ENCODE peak calls at places on chromosomes 3 and 15, in four cellular contexts. X is NCI-H510A, J is fibroblast of gingiva, E is globus pallidus. I is an unnamed sample.
A peak's percentile ranks its signal among the peaks of the same experiment; 100 is the strongest.

GRCh38 chr3:120554727-120555660 is 41.1 kb upstream of the NDUFB4 start:
- DNase-seq in X (no peak), J (no peak), E (no peak), I (no peak)

GRCh38 chr15:101250331-101250730 is 1.5 kb downstream of the CHSY1 start:
- DNase-seq in X (no peak), J (peak; percentile 95), E (no peak), I (no peak)

GRCh38 chr3:15097889-15098288 is 1.1 kb downstream of the RBSN start:
- DNase-seq in X (no peak), J (no peak), E (no peak), I (no peak)

GRCh38 chr15:76905855-76906254 is 715 bp upstream of the SCAPER start:
- DNase-seq in X (no peak), J (no peak), E (no peak), I (no peak)

GRCh38 chr15:65409284-65409631 is 13.5 kb downstream of the IGDCC4 start:
- DNase-seq in X (no peak), J (peak; percentile 95), E (no peak), I (no peak)

GRCh38 chr15:39453500-39454073 is 127.3 kb upstream of the THBS1 start:
- DNase-seq in X (no peak), J (peak; percentile 59), E (no peak), I (no peak)

GRCh38 chr3:127170794-127171193 is 22.1 kb upstream of the PRR23E start:
- DNase-seq in X (no peak), J (no peak), E (no peak), I (peak; percentile 93)

GRCh38 chr15:29465196-29465595 is 195.6 kb upstream of the NSMCE3 start:
- DNase-seq in X (no peak), J (no peak), E (no peak), I (peak; percentile 68)

GRCh38 chr15:31280037-31280830 is 46.4 kb upstream of the KLF13 start:
- DNase-seq in X (no peak), J (no peak), E (peak; percentile 99), I (no peak)

GRCh38 chr3:16468114-16469098 is 45.1 kb downstream of the RFTN1 start:
- DNase-seq in X (no peak), J (no peak), E (no peak), I (no peak)

GRCh38 chr3:128794067-128794768 is 68.2 kb downstream of the RAB7A start:
- DNase-seq in X (no peak), J (peak; percentile 60), E (no peak), I (no peak)

GRCh38 chr3:169354774-169355501 is 308.6 kb downstream of the MECOM start:
- DNase-seq in X (no peak), J (no peak), E (no peak), I (no peak)

GRCh38 chr15:98904466-98905048 is 103.0 kb downstream of the PGPEP1L start:
- DNase-seq in X (no peak), J (peak; percentile 67), E (peak; percentile 81), I (peak; percentile 77)

GRCh38 chr3:61954097-61954528 is 392.7 kb downstream of the PTPRG start:
- DNase-seq in X (no peak), J (peak; percentile 80), E (no peak), I (no peak)

GRCh38 chr15:89543389-89543788 is 31.9 kb upstream of the TICRR start:
- DNase-seq in X (no peak), J (no peak), E (no peak), I (no peak)

GRCh38 chr15:92845109-92845508 is 55.0 kb upstream of the CHD2 start:
- DNase-seq in X (no peak), J (peak; percentile 38), E (peak; percentile 57), I (no peak)

GRCh38 chr15:51133140-51133630 is 38.5 kb upstream of the TNFAIP8L3 start:
- DNase-seq in X (no peak), J (no peak), E (no peak), I (no peak)

GRCh38 chr3:53045784-53046170 is at the start of gene SFMBT1:
- DNase-seq in X (peak; percentile 26), J (peak; percentile 57), E (peak; percentile 71), I (peak; percentile 57)

GRCh38 chr3:126056123-126056522 is 27.8 kb downstream of the SLC41A3 start:
- DNase-seq in X (no peak), J (no peak), E (no peak), I (no peak)

GRCh38 chr15:35871812-35872211 is 325.8 kb upstream of the DPH6 start:
- DNase-seq in X (no peak), J (no peak), E (no peak), I (no peak)

GRCh38 chr3:168025076-168025475 is 70.6 kb downstream of the GOLIM4 start:
- DNase-seq in X (no peak), J (peak; percentile 62), E (no peak), I (no peak)